ENCODE peak calls at places on chromosomes 16 and 17, in seven cellular contexts. U, M, N, F, W, G and A are unnamed samples.

GRCh38 chr17:64641499-64641898 is 20.6 kb downstream of the SMURF2 start:
- DNase-seq in W (no peak), G (peak; percentile 95), M (no peak), F (peak; percentile 85), N (peak; percentile 91), U (no peak), A (no peak)

GRCh38 chr17:72423286-72423589 is 302.4 kb downstream of the SOX9 start:
- DNase-seq in F (no peak), U (no peak), W (no peak), M (no peak), N (no peak), G (no peak), A (no peak)

GRCh38 chr17:35245196-35245486 is 2.3 kb downstream of the SLFN5 start:
- DNase-seq in N (peak; percentile 97), G (peak; percentile 58), W (no peak), F (peak; percentile 91), M (no peak), U (no peak), A (no peak)

GRCh38 chr17:14197582-14197981 is 39.1 kb downstream of the CDRT15 start:
- DNase-seq in G (no peak), W (no peak), F (no peak), M (no peak), N (no peak), U (peak; percentile 76), A (no peak)

GRCh38 chr17:49991409-49991808 is 3.6 kb downstream of the DLX3 start:
- DNase-seq in N (no peak), M (no peak), W (no peak), U (no peak), F (no peak), G (no peak), A (peak; percentile 4)

GRCh38 chr17:58360664-58361063 is 8.7 kb upstream of the SUPT4H1 start:
- DNase-seq in N (no peak), M (no peak), U (no peak), F (no peak), W (no peak), G (no peak), A (no peak)

GRCh38 chr17:43952351-43952723 is 1.4 kb downstream of the PYY start:
- DNase-seq in U (no peak), F (no peak), N (no peak), G (no peak), M (no peak), W (peak; percentile 73), A (no peak)

GRCh38 chr16:89867918-89868317 is 5.5 kb upstream of the TCF25 start:
- DNase-seq in G (no peak), W (no peak), U (no peak), M (no peak), N (no peak), F (no peak), A (no peak)

GRCh38 chr17:73952136-73952497 is 251.4 kb upstream of the RPL38 start:
- DNase-seq in N (no peak), U (no peak), F (no peak), G (no peak), M (no peak), W (no peak), A (no peak)